ENCODE peak calls at places on chromosomes 4 and X, in four cellular contexts. One of them, this sample, is unnamed.

GRCh38 chrX:150572206-150572605 is 3.8 kb downstream of the MTM1 start:
- DNase-seq in AG04449: no peak
- DNase-seq in coronary artery: no peak
- DNase-seq in H4: no peak
- DNase-seq in this sample: no peak

GRCh38 chr4:87032884-87033533 is 98.2 kb downstream of the AFF1 start:
- DNase-seq in coronary artery: no peak
- DNase-seq in AG04449: no peak
- DNase-seq in H4: peak
- DNase-seq in this sample: no peak

GRCh38 chr4:86939737-86940141 is 4.9 kb downstream of the AFF1 start:
- DNase-seq in coronary artery: no peak
- DNase-seq in AG04449: no peak
- DNase-seq in H4: no peak
- DNase-seq in this sample: no peak

GRCh38 chr4:138205531-138206233 is 36.5 kb downstream of the SLC7A11 start:
- DNase-seq in AG04449: no peak
- DNase-seq in coronary artery: no peak
- DNase-seq in H4: no peak
- DNase-seq in this sample: no peak

GRCh38 chr4:17165256-17165655 is 266.8 kb upstream of the LDB2 start:
- DNase-seq in AG04449: no peak
- DNase-seq in coronary artery: no peak
- DNase-seq in H4: no peak
- DNase-seq in this sample: no peak

GRCh38 chr4:133150643-133151300 is 1.7 kb downstream of the PCDH10 start:
- DNase-seq in AG04449: no peak
- DNase-seq in coronary artery: peak
- DNase-seq in H4: peak
- DNase-seq in this sample: no peak

GRCh38 chrX:153635788-153636668 is 11.0 kb upstream of the DUSP9 start:
- DNase-seq in AG04449: no peak
- DNase-seq in H4: peak
- DNase-seq in coronary artery: no peak
- DNase-seq in this sample: peak

GRCh38 chr4:139692300-139693012 is 26.8 kb downstream of the MGST2 start:
- DNase-seq in coronary artery: no peak
- DNase-seq in AG04449: no peak
- DNase-seq in H4: no peak
- DNase-seq in this sample: no peak

GRCh38 chrX:15619053-15619772 is 18.5 kb upstream of the ACE2 start:
- DNase-seq in AG04449: no peak
- DNase-seq in coronary artery: no peak
- DNase-seq in H4: peak
- DNase-seq in this sample: no peak

GRCh38 chr4:22237846-22238513 is 277.9 kb downstream of the ADGRA3 start:
- DNase-seq in AG04449: no peak
- DNase-seq in H4: no peak
- DNase-seq in coronary artery: no peak
- DNase-seq in this sample: no peak

GRCh38 chr4:15868065-15868464 is 70.5 kb downstream of the FGFBP1 start:
- DNase-seq in coronary artery: no peak
- DNase-seq in H4: no peak
- DNase-seq in AG04449: no peak
- DNase-seq in this sample: no peak

GRCh38 chrX:25976683-25977310 is 161.3 kb upstream of the MAGEB18 start:
- DNase-seq in H4: no peak
- DNase-seq in AG04449: no peak
- DNase-seq in coronary artery: no peak
- DNase-seq in this sample: no peak

GRCh38 chr4:945274-946102 is 13.2 kb downstream of the TMEM175 start:
- DNase-seq in AG04449: no peak
- DNase-seq in coronary artery: no peak
- DNase-seq in H4: no peak
- DNase-seq in this sample: peak

GRCh38 chr4:125231661-125232060 is 83.1 kb upstream of the FAT4 start:
- DNase-seq in AG04449: no peak
- DNase-seq in H4: no peak
- DNase-seq in coronary artery: no peak
- DNase-seq in this sample: no peak

This sample was measured in mesenteric fat pad.